ENCODE peak calls at places on chromosomes 2 and 18, in eight cellular contexts. M is H9; I is AG08395; Z is activated effector memory CD4-positive, alpha-beta T cell treated with anti-CD3 and anti-CD28 coated beads, Interleukin-2, amount 50 U/mL, for 16 hours; B is hypothalamus; O is DMS153; P is activated naive CD4-positive, alpha-beta T cell; L is left colon. K is an unnamed sample.

GRCh38 chr2:143823286-143823685 is 694.1 kb downstream of the ARHGAP15 start:
- DNase-seq in Z (no peak), L (no peak), P (no peak), M (no peak), I (no peak), O (no peak), B (no peak), K (no peak)

GRCh38 chr2:238231251-238231793 is 8.5 kb downstream of the HES6 start:
- DNase-seq in P (peak), O (no peak), M (peak), Z (peak), L (peak), B (peak), I (peak), K (no peak)

GRCh38 chr2:78407960-78408794 is 617.3 kb upstream of the REG3G start:
- DNase-seq in Z (no peak), M (no peak), P (no peak), I (no peak), O (no peak), L (no peak), B (no peak), K (no peak)

GRCh38 chr18:23183356-23184150 is 48.3 kb downstream of the CABLES1 start:
- DNase-seq in B (no peak), I (peak), P (no peak), M (no peak), Z (no peak), O (no peak), L (no peak), K (no peak)

GRCh38 chr2:240461471-240462072 is 26.1 kb downstream of the GPC1 start:
- DNase-seq in Z (no peak), L (peak), O (no peak), M (no peak), I (no peak), B (no peak), P (no peak), K (no peak)

GRCh38 chr2:161416294-161416632 is at the start of gene TBR1:
- DNase-seq in M (no peak), P (no peak), O (no peak), I (no peak), L (no peak), Z (no peak), B (no peak), K (no peak)

GRCh38 chr18:13159579-13159978 is 59.0 kb upstream of the LDLRAD4 start:
- DNase-seq in L (no peak), M (peak), Z (no peak), I (peak), O (no peak), B (no peak), P (no peak), K (peak)

GRCh38 chr18:50203801-50204604 is 9.1 kb upstream of the MYO5B start:
- DNase-seq in I (peak), B (peak), O (peak), L (peak), P (no peak), Z (no peak), M (peak), K (peak)

GRCh38 chr2:154189963-154190362 is 318.2 kb downstream of the GALNT13 start:
- DNase-seq in O (no peak), P (no peak), L (no peak), Z (no peak), I (no peak), M (no peak), B (no peak), K (no peak)

GRCh38 chr2:223941579-223942277 is 3.4 kb downstream of the WDFY1 start:
- DNase-seq in L (no peak), P (no peak), M (no peak), B (no peak), I (peak), Z (peak), O (no peak), K (peak)

GRCh38 chr2:84904151-84904550 is 1.3 kb upstream of the TMSB10 start:
- DNase-seq in I (no peak), B (no peak), Z (no peak), O (no peak), P (no peak), M (no peak), L (no peak), K (no peak)

GRCh38 chr2:120384486-120385354 is 38.8 kb downstream of the INHBB start:
- DNase-seq in O (no peak), I (no peak), B (no peak), Z (no peak), L (no peak), M (no peak), P (no peak), K (no peak)

GRCh38 chr2:114294814-114295213 is 147.6 kb upstream of the DPP10 start:
- DNase-seq in B (no peak), M (no peak), P (no peak), O (no peak), L (no peak), Z (no peak), I (no peak), K (no peak)

GRCh38 chr2:64325477-64325851 is 128.5 kb upstream of the LGALSL start:
- DNase-seq in Z (no peak), L (no peak), O (no peak), B (no peak), M (no peak), I (no peak), P (no peak), K (no peak)

GRCh38 chr2:7639476-7639875 is 722.3 kb downstream of the RNF144A start:
- DNase-seq in L (no peak), M (no peak), I (no peak), O (no peak), P (no peak), B (no peak), Z (no peak), K (no peak)